ENCODE peak calls at places on chromosomes 2 and 18, in seven cellular contexts. L, Q, R, X, A, V and E are unnamed samples.

GRCh38 chr2:8391584-8391983 is 290.3 kb upstream of the ID2 start:
- DNase-seq in L (no peak), V (no peak), R (no peak), X (no peak), Q (no peak), A (no peak), E (no peak)

GRCh38 chr2:181239400-181239799 is 217.8 kb upstream of the ITGA4 start:
- DNase-seq in V (no peak), R (no peak), X (no peak), Q (no peak), A (no peak), L (no peak), E (no peak)

GRCh38 chr2:9179572-9180201 is 26.9 kb upstream of the ASAP2 start:
- DNase-seq in Q (peak), A (no peak), L (peak), V (no peak), R (no peak), X (no peak), E (no peak)

GRCh38 chr2:8657423-8658062 is 24.3 kb upstream of the ID2 start:
- DNase-seq in L (peak), R (no peak), X (no peak), A (no peak), Q (no peak), V (no peak), E (no peak)

GRCh38 chr2:134122610-134123009 is 131.3 kb upstream of the MGAT5 start:
- DNase-seq in A (no peak), Q (no peak), L (no peak), X (no peak), R (no peak), V (peak), E (peak)

GRCh38 chr2:201795608-201796477 is 10.5 kb upstream of the CDK15 start:
- DNase-seq in Q (no peak), R (peak), V (peak), L (peak), A (no peak), X (peak), E (peak)

GRCh38 chr18:37546023-37546537 is 19.5 kb downstream of the CELF4 start:
- DNase-seq in Q (no peak), L (no peak), X (no peak), R (no peak), A (no peak), V (no peak), E (no peak)

GRCh38 chr2:182456784-182457183 is 29.9 kb upstream of the PDE1A start:
- DNase-seq in L (peak), Q (peak), X (no peak), V (no peak), A (peak), R (no peak), E (no peak)

GRCh38 chr2:99448556-99448955 is 41.3 kb downstream of the REV1 start:
- DNase-seq in X (no peak), R (no peak), V (no peak), Q (no peak), L (peak), A (peak), E (no peak)

GRCh38 chr2:71299507-71299906 is 32.1 kb upstream of the ZNF638 start:
- DNase-seq in L (peak), A (no peak), R (peak), X (peak), V (no peak), Q (no peak), E (no peak)

GRCh38 chr2:232532406-232532805 is 6.4 kb downstream of the CHRND start:
- DNase-seq in L (no peak), R (no peak), V (no peak), A (no peak), Q (no peak), X (no peak), E (no peak)

GRCh38 chr2:19860022-19860421 is 41.8 kb downstream of the TTC32 start:
- DNase-seq in V (no peak), L (peak), A (no peak), R (no peak), Q (peak), X (no peak), E (no peak)

GRCh38 chr2:232672581-232672980 is 24.6 kb upstream of the GIGYF2 start:
- DNase-seq in X (no peak), Q (no peak), V (no peak), R (no peak), L (no peak), A (no peak), E (no peak)

GRCh38 chr2:47599171-47599570 is 183.8 kb upstream of the MSH6 start:
- DNase-seq in X (no peak), R (no peak), L (no peak), Q (no peak), A (no peak), V (no peak), E (no peak)

GRCh38 chr2:9057939-9058761 is 54.7 kb upstream of the MBOAT2 start:
- DNase-seq in L (peak), A (peak), Q (no peak), V (no peak), R (no peak), X (no peak), E (no peak)

GRCh38 chr2:42879913-42880737 is 87.7 kb upstream of the HAAO start:
- DNase-seq in X (no peak), R (no peak), L (no peak), Q (no peak), A (no peak), V (no peak), E (no peak)

GRCh38 chr2:39504790-39505335 is 67.8 kb upstream of the MAP4K3 start:
- DNase-seq in X (no peak), R (no peak), Q (no peak), A (peak), V (no peak), L (no peak), E (no peak)

GRCh38 chr2:176202491-176202890 is 14.0 kb downstream of the HOXD1 start:
- DNase-seq in L (no peak), R (no peak), A (no peak), V (no peak), X (no peak), Q (no peak), E (no peak)

GRCh38 chr2:217832115-217832514 is 170.7 kb downstream of the TNS1 start:
- DNase-seq in R (no peak), L (no peak), V (no peak), A (no peak), Q (no peak), X (no peak), E (no peak)

GRCh38 chr18:43982582-43982981 is 698.1 kb upstream of the SETBP1 start:
- DNase-seq in R (no peak), L (no peak), A (no peak), X (no peak), V (no peak), Q (no peak), E (no peak)

GRCh38 chr2:204353823-204354222 is 191.5 kb upstream of the PARD3B start:
- DNase-seq in L (no peak), Q (no peak), X (no peak), A (no peak), R (no peak), V (no peak), E (no peak)

GRCh38 chr2:121128741-121129659 is 156.0 kb downstream of the TFCP2L1 start:
- DNase-seq in A (peak), X (peak), R (peak), Q (no peak), V (peak), L (peak), E (no peak)

GRCh38 chr2:24971300-24971549 is 530 bp downstream of the DNAJC27 start:
- DNase-seq in A (no peak), V (no peak), R (no peak), Q (no peak), L (no peak), X (peak), E (no peak)

GRCh38 chr2:12722445-12723316 is 5.9 kb downstream of the TRIB2 start:
- DNase-seq in V (no peak), R (no peak), L (no peak), Q (no peak), A (no peak), X (no peak), E (no peak)

GRCh38 chr2:41937464-41937861 is 110.4 kb upstream of the PKDCC start:
- DNase-seq in Q (no peak), X (no peak), L (peak), A (no peak), R (peak), V (no peak), E (no peak)

GRCh38 chr2:202877699-202878098 is 6.1 kb upstream of the ICA1L start:
- DNase-seq in V (no peak), Q (no peak), A (no peak), X (no peak), L (no peak), R (no peak), E (no peak)

GRCh38 chr18:63949068-63949737 is at the start of gene HMSD:
- DNase-seq in X (peak), L (peak), V (no peak), A (no peak), Q (no peak), R (peak), E (peak)

GRCh38 chr2:10003206-10004125 is 39.9 kb upstream of the KLF11 start:
- DNase-seq in V (no peak), L (no peak), Q (no peak), X (no peak), R (no peak), A (no peak), E (no peak)

GRCh38 chr18:63444567-63444966 is 22.3 kb upstream of the VPS4B start:
- DNase-seq in L (peak), X (no peak), Q (no peak), V (no peak), A (no peak), R (no peak), E (no peak)

GRCh38 chr2:204896146-204896545 is 350.9 kb downstream of the PARD3B start:
- DNase-seq in Q (no peak), R (no peak), L (no peak), V (no peak), A (no peak), X (no peak), E (no peak)

GRCh38 chr2:28152585-28153284 is 239.9 kb upstream of the FOSL2 start:
- DNase-seq in X (no peak), R (no peak), Q (no peak), V (no peak), L (peak), A (peak), E (no peak)

GRCh38 chr2:222582931-222583330 is 73.0 kb downstream of the FARSB start:
- DNase-seq in A (no peak), V (no peak), Q (no peak), X (no peak), R (no peak), L (no peak), E (no peak)

GRCh38 chr2:168751104-168751768 is 51.2 kb upstream of the NOSTRIN start:
- DNase-seq in R (no peak), A (no peak), L (no peak), X (no peak), Q (no peak), V (no peak), E (no peak)